ENCODE peak calls at places on chromosome 9, in six cellular contexts. One of them, this sample, is unnamed.

GRCh38 chr9:121684381-121685145 is 33.1 kb downstream of the DAB2IP start:
- DNase-seq in HepG2: no peak
- DNase-seq in H1: no peak
- DNase-seq in WTC11: peak
- DNase-seq in A549: peak
- DNase-seq in K562: peak
- DNase-seq in this sample: no peak

GRCh38 chr9:99430301-99430700 is 208.2 kb downstream of the SEC61B start:
- DNase-seq in WTC11: no peak
- DNase-seq in H1: no peak
- DNase-seq in K562: no peak
- DNase-seq in HepG2: no peak
- DNase-seq in A549: no peak
- DNase-seq in this sample: no peak

GRCh38 chr9:131709741-131710499 is 30.0 kb downstream of the RAPGEF1 start:
- DNase-seq in HepG2: no peak
- DNase-seq in WTC11: no peak
- DNase-seq in H1: no peak
- DNase-seq in A549: no peak
- DNase-seq in K562: no peak
- DNase-seq in this sample: peak

GRCh38 chr9:3856592-3856991 is 330.8 kb upstream of the RFX3 start:
- DNase-seq in H1: no peak
- DNase-seq in A549: no peak
- DNase-seq in K562: no peak
- DNase-seq in WTC11: no peak
- DNase-seq in HepG2: no peak
- DNase-seq in this sample: no peak

GRCh38 chr9:72552356-72552755 is 30.9 kb downstream of the TMC1 start:
- DNase-seq in H1: no peak
- DNase-seq in K562: no peak
- DNase-seq in WTC11: no peak
- DNase-seq in HepG2: no peak
- DNase-seq in A549: no peak
- DNase-seq in this sample: no peak

GRCh38 chr9:78676623-78677022 is 379.7 kb downstream of the PSAT1 start:
- DNase-seq in HepG2: no peak
- DNase-seq in K562: no peak
- DNase-seq in WTC11: no peak
- DNase-seq in A549: no peak
- DNase-seq in H1: no peak
- DNase-seq in this sample: no peak

GRCh38 chr9:2597483-2597882 is 24.1 kb upstream of the VLDLR start:
- DNase-seq in H1: no peak
- DNase-seq in K562: no peak
- DNase-seq in A549: no peak
- DNase-seq in WTC11: no peak
- DNase-seq in HepG2: no peak
- DNase-seq in this sample: no peak

GRCh38 chr9:71079451-71079850 is 42.0 kb downstream of the TRPM3 start:
- DNase-seq in K562: no peak
- DNase-seq in A549: peak
- DNase-seq in H1: no peak
- DNase-seq in WTC11: no peak
- DNase-seq in HepG2: peak
- DNase-seq in this sample: no peak

GRCh38 chr9:115373000-115373709 is 255.2 kb upstream of the TNC start:
- DNase-seq in HepG2: peak
- DNase-seq in H1: no peak
- DNase-seq in WTC11: no peak
- DNase-seq in A549: peak
- DNase-seq in K562: no peak
- DNase-seq in this sample: no peak

GRCh38 chr9:133384736-133385321 is 8.7 kb downstream of the STKLD1 start:
- DNase-seq in WTC11: no peak
- DNase-seq in HepG2: peak
- DNase-seq in A549: no peak
- DNase-seq in H1: no peak
- DNase-seq in K562: no peak
- DNase-seq in this sample: no peak

GRCh38 chr9:130349398-130349797 is 83.8 kb downstream of the HMCN2 start:
- DNase-seq in H1: no peak
- DNase-seq in WTC11: no peak
- DNase-seq in A549: no peak
- DNase-seq in K562: no peak
- DNase-seq in HepG2: no peak
- DNase-seq in this sample: no peak

GRCh38 chr9:22228542-22228941 is 218.1 kb upstream of the DMRTA1 start:
- DNase-seq in WTC11: no peak
- DNase-seq in HepG2: no peak
- DNase-seq in K562: no peak
- DNase-seq in A549: no peak
- DNase-seq in H1: no peak
- DNase-seq in this sample: peak

GRCh38 chr9:124770359-124771020 is 621 bp downstream of the NR6A1 start:
- DNase-seq in K562: peak
- DNase-seq in A549: peak
- DNase-seq in HepG2: no peak
- DNase-seq in H1: no peak
- DNase-seq in WTC11: peak
- DNase-seq in this sample: no peak

GRCh38 chr9:77944556-77945261 is 86.9 kb downstream of the GNAQ start:
- DNase-seq in H1: no peak
- DNase-seq in WTC11: peak
- DNase-seq in K562: no peak
- DNase-seq in A549: peak
- DNase-seq in HepG2: no peak
- DNase-seq in this sample: peak

GRCh38 chr9:7536310-7536939 is 263.2 kb downstream of the DMAC1 start:
- DNase-seq in K562: peak
- DNase-seq in A549: peak
- DNase-seq in H1: no peak
- DNase-seq in HepG2: peak
- DNase-seq in WTC11: peak
- DNase-seq in this sample: peak

GRCh38 chr9:17004500-17004899 is 130.3 kb upstream of the CNTLN start:
- DNase-seq in WTC11: no peak
- DNase-seq in K562: no peak
- DNase-seq in HepG2: no peak
- DNase-seq in A549: no peak
- DNase-seq in H1: no peak
- DNase-seq in this sample: no peak

GRCh38 chr9:27625751-27626628 is 52.7 kb upstream of the C9orf72 start:
- DNase-seq in WTC11: no peak
- DNase-seq in HepG2: no peak
- DNase-seq in K562: no peak
- DNase-seq in A549: no peak
- DNase-seq in H1: no peak
- DNase-seq in this sample: no peak

GRCh38 chr9:137606734-137607138 is 1.2 kb downstream of the ARRDC1 start:
- DNase-seq in A549: no peak
- DNase-seq in H1: no peak
- DNase-seq in K562: no peak
- DNase-seq in WTC11: no peak
- DNase-seq in HepG2: no peak
- DNase-seq in this sample: no peak

DNA sequence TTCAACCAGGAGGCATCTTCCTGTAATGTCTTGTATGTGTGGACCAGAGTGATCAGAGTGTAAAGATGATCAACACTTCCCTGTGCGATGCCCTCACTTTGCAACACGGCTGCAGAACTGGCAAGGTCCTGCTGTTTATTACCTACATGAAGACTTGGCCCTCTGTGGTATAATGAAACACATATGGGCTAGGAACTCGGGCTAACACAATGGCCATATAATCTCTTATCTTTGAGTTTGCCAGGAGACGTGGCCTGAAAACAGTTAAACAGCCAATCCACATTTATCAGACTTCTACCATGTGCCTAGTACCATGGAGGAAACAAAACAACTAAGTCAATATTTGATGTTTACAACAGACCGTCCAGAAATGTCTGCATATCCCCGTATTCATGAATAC is 145.5 kb downstream of the ZNF462 start:
- DNase-seq in HepG2: no peak
- DNase-seq in WTC11: no peak
- DNase-seq in H1: no peak
- DNase-seq in K562: no peak
- DNase-seq in A549: no peak
- DNase-seq in this sample: no peak
- TF ChIP-seq JUN in HepG2: no peak
- TF ChIP-seq JUN in WTC11: no peak
- TF ChIP-seq JUN in H1: no peak
- TF ChIP-seq JUN in K562: no peak
- TF ChIP-seq JUN in A549: no peak
- TF ChIP-seq JUN in this sample: no peak

GRCh38 chr9:92963831-92964606 is 16.7 kb downstream of the FGD3 start:
- DNase-seq in H1: no peak
- DNase-seq in K562: no peak
- DNase-seq in HepG2: peak
- DNase-seq in A549: no peak
- DNase-seq in WTC11: no peak
- DNase-seq in this sample: no peak
- TF ChIP-seq JUN in H1: no peak
- TF ChIP-seq JUN in K562: no peak
- TF ChIP-seq JUN in HepG2: no peak
- TF ChIP-seq JUN in A549: no peak
- TF ChIP-seq JUN in WTC11: no peak
- TF ChIP-seq JUN in this sample: no peak

GRCh38 chr9:19229725-19230355 is 653 bp upstream of the DENND4C start:
- DNase-seq in HepG2: peak
- DNase-seq in K562: peak
- DNase-seq in A549: peak
- DNase-seq in WTC11: peak
- DNase-seq in H1: peak
- DNase-seq in this sample: peak
- TF ChIP-seq JUN in HepG2: no peak
- TF ChIP-seq JUN in K562: no peak
- TF ChIP-seq JUN in A549: no peak
- TF ChIP-seq JUN in WTC11: no peak
- TF ChIP-seq JUN in H1: no peak
- TF ChIP-seq JUN in this sample: no peak

GRCh38 chr9:127816728-127817127 is 14.0 kb downstream of the FPGS start:
- DNase-seq in K562: no peak
- DNase-seq in HepG2: no peak
- DNase-seq in H1: no peak
- DNase-seq in A549: no peak
- DNase-seq in WTC11: no peak
- DNase-seq in this sample: no peak

GRCh38 chr9:127816362-127816725 is 13.7 kb downstream of the FPGS start:
- DNase-seq in HepG2: no peak
- DNase-seq in WTC11: no peak
- DNase-seq in A549: no peak
- DNase-seq in K562: no peak
- DNase-seq in H1: no peak
- DNase-seq in this sample: no peak

GRCh38 chr9:127814619-127815511 is 12.2 kb downstream of the FPGS start:
- DNase-seq in HepG2: no peak
- DNase-seq in K562: no peak
- DNase-seq in A549: no peak
- DNase-seq in WTC11: no peak
- DNase-seq in H1: no peak
- DNase-seq in this sample: no peak

GRCh38 chr9:127813739-127814226 is 11.1 kb downstream of the FPGS start:
- DNase-seq in H1: no peak
- DNase-seq in K562: no peak
- DNase-seq in WTC11: no peak
- DNase-seq in HepG2: peak
- DNase-seq in A549: no peak
- DNase-seq in this sample: peak

GRCh38 chr9:127815512-127816361 is 13.1 kb downstream of the FPGS start:
- DNase-seq in K562: no peak
- DNase-seq in HepG2: no peak
- DNase-seq in WTC11: no peak
- DNase-seq in H1: no peak
- DNase-seq in A549: no peak
- DNase-seq in this sample: no peak
- TF ChIP-seq JUN in K562: no peak
- TF ChIP-seq JUN in HepG2: no peak
- TF ChIP-seq JUN in WTC11: no peak
- TF ChIP-seq JUN in H1: no peak
- TF ChIP-seq JUN in A549: no peak
- TF ChIP-seq JUN in this sample: no peak

GRCh38 chr9:97697837-97698236 is 697 bp upstream of the XPA start:
- DNase-seq in A549: no peak
- DNase-seq in HepG2: no peak
- DNase-seq in WTC11: no peak
- DNase-seq in K562: no peak
- DNase-seq in H1: no peak
- DNase-seq in this sample: no peak
- TF ChIP-seq JUN in A549: no peak
- TF ChIP-seq JUN in HepG2: no peak
- TF ChIP-seq JUN in WTC11: no peak
- TF ChIP-seq JUN in K562: no peak
- TF ChIP-seq JUN in H1: no peak
- TF ChIP-seq JUN in this sample: no peak

GRCh38 chr9:120392711-120393110 is 187.3 kb downstream of the CDK5RAP2 start:
- DNase-seq in A549: no peak
- DNase-seq in H1: no peak
- DNase-seq in WTC11: no peak
- DNase-seq in HepG2: no peak
- DNase-seq in K562: no peak
- DNase-seq in this sample: no peak

GRCh38 chr9:120395374-120395773 is 184.6 kb downstream of the CDK5RAP2 start:
- DNase-seq in A549: no peak
- DNase-seq in H1: no peak
- DNase-seq in WTC11: no peak
- DNase-seq in K562: no peak
- DNase-seq in HepG2: no peak
- DNase-seq in this sample: no peak

GRCh38 chr9:120392245-120392644 is 187.7 kb downstream of the CDK5RAP2 start:
- DNase-seq in A549: no peak
- DNase-seq in HepG2: no peak
- DNase-seq in K562: no peak
- DNase-seq in WTC11: no peak
- DNase-seq in H1: no peak
- DNase-seq in this sample: no peak

GRCh38 chr9:120393386-120394057 is 186.4 kb downstream of the CDK5RAP2 start:
- DNase-seq in HepG2: no peak
- DNase-seq in K562: no peak
- DNase-seq in WTC11: no peak
- DNase-seq in A549: no peak
- DNase-seq in H1: no peak
- DNase-seq in this sample: no peak

GRCh38 chr9:120394058-120394669 is 185.8 kb downstream of the CDK5RAP2 start:
- DNase-seq in H1: no peak
- DNase-seq in K562: no peak
- DNase-seq in HepG2: peak
- DNase-seq in A549: no peak
- DNase-seq in WTC11: no peak
- DNase-seq in this sample: no peak
- TF ChIP-seq JUN in H1: no peak
- TF ChIP-seq JUN in K562: no peak
- TF ChIP-seq JUN in HepG2: no peak
- TF ChIP-seq JUN in A549: no peak
- TF ChIP-seq JUN in WTC11: no peak
- TF ChIP-seq JUN in this sample: no peak

This sample was measured in endothelial cell of umbilical vein.